ENCODE peak calls at places on chromosomes 5 and 9, in six cellular contexts. U, M, Q, X, R and E are unnamed samples.

GRCh38 chr9:37174247-37174646 is 53.9 kb downstream of the ZCCHC7 start:
- DNase-seq in U (no peak), M (no peak), Q (no peak), X (no peak), R (no peak), E (no peak)

GRCh38 chr9:115992834-115993233 is 160.8 kb upstream of the PAPPA start:
- DNase-seq in U (no peak), M (no peak), Q (no peak), X (no peak), R (no peak), E (no peak)

GRCh38 chr5:109656829-109657228 is 32.9 kb upstream of the MAN2A1 start:
- DNase-seq in U (peak), M (no peak), Q (peak), X (no peak), R (peak), E (no peak)

GRCh38 chr5:171162602-171163001 is 146.4 kb upstream of the TLX3 start:
- DNase-seq in U (no peak), M (no peak), Q (peak), X (no peak), R (no peak), E (no peak)

GRCh38 chr5:103532116-103532734 is 30.4 kb downstream of the NUDT12 start:
- DNase-seq in U (no peak), M (no peak), Q (no peak), X (no peak), R (no peak), E (no peak)

GRCh38 chr9:111603041-111603440 is 3.6 kb upstream of the PTGR1 start:
- DNase-seq in U (no peak), M (no peak), Q (no peak), X (no peak), R (no peak), E (no peak)

GRCh38 chr5:176364765-176365662 is at the start of gene ARL10:
- DNase-seq in U (peak), M (peak), Q (peak), X (peak), R (peak), E (peak)

GRCh38 chr5:84381501-84382362 is 2.9 kb downstream of the EDIL3 start:
- DNase-seq in U (no peak), M (no peak), Q (no peak), X (no peak), R (no peak), E (no peak)

GRCh38 chr9:36101916-36102741 is 34.4 kb upstream of the GLIPR2 start:
- DNase-seq in U (no peak), M (no peak), Q (peak), X (no peak), R (no peak), E (no peak)

GRCh38 chr9:87871425-87872078 is 11.1 kb upstream of the SPATA31E1 start:
- DNase-seq in U (no peak), M (no peak), Q (no peak), X (no peak), R (no peak), E (no peak)

GRCh38 chr9:84070590-84070989 is 90.0 kb downstream of the RMI1 start:
- DNase-seq in U (no peak), M (no peak), Q (no peak), X (no peak), R (no peak), E (no peak)

GRCh38 chr5:179166886-179167841 is 107.0 kb downstream of the ZNF354C start:
- DNase-seq in U (peak), M (peak), Q (peak), X (peak), R (peak), E (peak)

GRCh38 chr5:32990593-32991415 is 279.7 kb downstream of the NPR3 start:
- DNase-seq in U (no peak), M (no peak), Q (no peak), X (no peak), R (no peak), E (no peak)

GRCh38 chr5:1011226-1011631 is 2.6 kb downstream of the NKD2 start:
- DNase-seq in U (peak), M (no peak), Q (peak), X (peak), R (peak), E (peak)

GRCh38 chr9:119026120-119026519 is 343.1 kb downstream of the BRINP1 start:
- DNase-seq in U (peak), M (no peak), Q (no peak), X (no peak), R (no peak), E (peak)

GRCh38 chr5:30112842-30113241 is 1080.6 kb upstream of the CDH6 start:
- DNase-seq in U (no peak), M (no peak), Q (no peak), X (no peak), R (no peak), E (no peak)

GRCh38 chr5:20476016-20476415 is 488.0 kb upstream of the CDH18 start:
- DNase-seq in U (no peak), M (no peak), Q (no peak), X (no peak), R (no peak), E (no peak)

GRCh38 chr5:65209341-65209740 is 272.4 kb downstream of the ADAMTS6 start:
- DNase-seq in U (no peak), M (no peak), Q (peak), X (no peak), R (no peak), E (no peak)

GRCh38 chr5:78405820-78406750 is 45.7 kb downstream of the SCAMP1 start:
- DNase-seq in U (no peak), M (no peak), Q (peak), X (no peak), R (no peak), E (no peak)

GRCh38 chr5:170557314-170557713 is 53.5 kb downstream of the KCNIP1 start:
- DNase-seq in U (no peak), M (no peak), Q (no peak), X (no peak), R (no peak), E (no peak)

GRCh38 chr5:6595405-6595804 is 37.4 kb downstream of the NSUN2 start:
- DNase-seq in U (no peak), M (no peak), Q (no peak), X (no peak), R (no peak), E (no peak)

GRCh38 chr5:10595678-10596309 is 31.9 kb downstream of the ANKRD33B start:
- DNase-seq in U (no peak), M (no peak), Q (peak), X (no peak), R (peak), E (peak)

GRCh38 chr5:143554918-143555477 is 151.5 kb upstream of the NR3C1 start:
- DNase-seq in U (no peak), M (no peak), Q (no peak), X (no peak), R (no peak), E (no peak)

GRCh38 chr5:74382864-74383618 is 257.5 kb downstream of the ENC1 start:
- DNase-seq in U (no peak), M (no peak), Q (peak), X (no peak), R (no peak), E (peak)

GRCh38 chr5:10786835-10787234 is 25.8 kb upstream of the DAP start:
- DNase-seq in U (no peak), M (no peak), Q (no peak), X (no peak), R (no peak), E (no peak)

GRCh38 chr9:91865041-91865440 is 85.0 kb downstream of the ROR2 start:
- DNase-seq in U (no peak), M (no peak), Q (no peak), X (no peak), R (no peak), E (no peak)

GRCh38 chr5:87997662-87998061 is 271.0 kb downstream of the TMEM161B start:
- DNase-seq in U (no peak), M (no peak), Q (no peak), X (no peak), R (no peak), E (no peak)

GRCh38 chr5:6359941-6360683 is 18.2 kb downstream of the MED10 start:
- DNase-seq in U (no peak), M (no peak), Q (no peak), X (no peak), R (peak), E (no peak)

GRCh38 chr5:142857405-142857804 is 87.2 kb downstream of the ARHGAP26 start:
- DNase-seq in U (no peak), M (no peak), Q (no peak), X (no peak), R (no peak), E (no peak)

GRCh38 chr5:6394429-6395101 is 16.2 kb upstream of the MED10 start:
- DNase-seq in U (no peak), M (no peak), Q (no peak), X (no peak), R (no peak), E (no peak)

GRCh38 chr5:44245936-44246335 is 143.3 kb downstream of the FGF10 start:
- DNase-seq in U (no peak), M (no peak), Q (no peak), X (no peak), R (no peak), E (no peak)